ENCODE peak calls at places on chromosomes 6 and 20, in four cellular contexts. D, V, F and S are unnamed samples.
A peak's percentile ranks its signal among the peaks of the same experiment; 100 is the strongest.

GRCh38 chr6:38030380-38030779 is 210.9 kb downstream of the ZFAND3 start:
- DNase-seq in D (no peak), V (no peak), F (no peak), S (no peak)

GRCh38 chr6:101458341-101458740 is 64.8 kb downstream of the GRIK2 start:
- DNase-seq in V (no peak), D (no peak), F (no peak), S (no peak)

GRCh38 chr20:53657732-53658131 is 64.1 kb upstream of the ZNF217 start:
- DNase-seq in D (peak; percentile 43), F (no peak), V (no peak), S (no peak)

GRCh38 chr6:71197267-71197666 is 91.3 kb upstream of the OGFRL1 start:
- DNase-seq in D (peak; percentile 51), V (peak; percentile 18), F (no peak), S (no peak)

GRCh38 chr6:13485923-13486557 is 1.4 kb downstream of the GFOD1 start:
- DNase-seq in F (peak; percentile 84), V (peak; percentile 18), D (peak; percentile 71), S (peak; percentile 83)

GRCh38 chr6:21026576-21027273 is 492.5 kb downstream of the CDKAL1 start:
- DNase-seq in F (no peak), V (peak; percentile 55), D (no peak), S (no peak)

GRCh38 chr6:154614641-154615040 is 104.2 kb upstream of the CNKSR3 start:
- DNase-seq in F (no peak), D (no peak), V (no peak), S (no peak)

GRCh38 chr20:10453241-10453640 is 18.1 kb downstream of the SLX4IP start:
- DNase-seq in V (no peak), D (no peak), F (peak; percentile 88), S (peak; percentile 20)

GRCh38 chr6:135537782-135538301 is 40.3 kb upstream of the AHI1 start:
- DNase-seq in V (no peak), D (peak; percentile 95), F (peak; percentile 20), S (peak; percentile 4)

GRCh38 chr6:166814386-166814785 is 142.0 kb downstream of the RNASET2 start:
- DNase-seq in D (no peak), F (no peak), V (no peak), S (no peak)

GRCh38 chr6:39203804-39204495 is 25.3 kb downstream of the KCNK5 start:
- DNase-seq in V (peak; percentile 93), D (peak; percentile 68), F (peak; percentile 17), S (peak; percentile 25)

GRCh38 chr20:43043887-43044286 is 145.8 kb downstream of the PTPRT start:
- DNase-seq in V (no peak), F (no peak), D (peak; percentile 22), S (no peak)

GRCh38 chr6:11212625-11213024 is 19.8 kb downstream of the NEDD9 start:
- DNase-seq in D (no peak), V (no peak), F (peak; percentile 81), S (no peak)

GRCh38 chr6:43026365-43026764 is 4.9 kb downstream of the RRP36 start:
- DNase-seq in D (no peak), F (no peak), V (no peak), S (no peak)

GRCh38 chr6:156912431-156912830 is 135.3 kb downstream of the ARID1B start:
- DNase-seq in D (peak; percentile 85), V (no peak), F (peak; percentile 86), S (peak; percentile 25)

GRCh38 chr6:125913864-125914351 is 42.7 kb upstream of the HINT3 start:
- DNase-seq in F (peak; percentile 12), V (peak; percentile 87), D (no peak), S (no peak)

GRCh38 chr6:139882234-139882633 is 507.8 kb upstream of the CITED2 start:
- DNase-seq in F (peak; percentile 33), V (no peak), D (peak; percentile 51), S (no peak)

GRCh38 chr6:35552285-35552917 is 39.7 kb upstream of the TULP1 start:
- DNase-seq in V (no peak), F (peak; percentile 81), D (peak; percentile 79), S (peak; percentile 57)

GRCh38 chr6:113488812-113489685 is 368.1 kb upstream of the MARCKS start:
- DNase-seq in D (peak; percentile 38), V (no peak), F (peak; percentile 25), S (no peak)

GRCh38 chr6:33313105-33313708 is 671 bp downstream of the TAPBP start:
- DNase-seq in V (no peak), F (peak; percentile 79), D (peak; percentile 75), S (peak; percentile 66)

GRCh38 chr20:20024942-20025341 is 7.8 kb downstream of the NAA20 start:
- DNase-seq in V (no peak), F (no peak), D (peak; percentile 59), S (no peak)

GRCh38 chr6:129555206-129555832 is 154.7 kb downstream of the ARHGAP18 start:
- DNase-seq in D (peak; percentile 59), F (no peak), V (no peak), S (no peak)

GRCh38 chr6:122151066-122151465 is 248.4 kb upstream of the HSF2 start:
- DNase-seq in V (no peak), F (no peak), D (no peak), S (no peak)

GRCh38 chr6:115882174-115882573 is 178.5 kb downstream of the FRK start:
- DNase-seq in V (no peak), D (peak; percentile 49), F (no peak), S (no peak)